ENCODE peak calls at places on chromosomes 5 and 9, in nine cellular contexts. U is omental fat pad; F is natural killer cell; J is activated T-cell treated with anti-CD3 and anti-CD28 coated beads, Interleukin-2, amount 50 U/mL, for 72 hours; Y is A549; M is left lung; D is Right ventricle myocardium superior; T is left cardiac atrium; O is stimulated activated effector memory CD8-positive, alpha-beta T cell treated with anti-CD3 and anti-CD28 coated beads, Interleukin-12 subunit alpha, Interleukin-12 subunit beta, amount 100 ng/mL, for 72 hours. L is an unnamed sample.

GRCh38 chr5:73321757-73322452 is 126.7 kb downstream of the FOXD1 start:
- ATAC-seq in U (no peak), F (no peak), J (no peak), Y (no peak), M (no peak), D (no peak), T (no peak), O (no peak), L (no peak)

GRCh38 chr9:136563646-136564321 is 17.9 kb upstream of the NOTCH1 start:
- ATAC-seq in U (no peak), F (peak), J (no peak), Y (no peak), M (peak), D (no peak), T (no peak), O (no peak), L (no peak)

GRCh38 chr5:68224561-68225187 is 9.1 kb downstream of the PIK3R1 start:
- ATAC-seq in U (no peak), F (no peak), J (no peak), Y (no peak), M (peak), D (no peak), T (peak), O (no peak), L (peak)

GRCh38 chr5:157130933-157131332 is 11.7 kb downstream of the MED7 start:
- ATAC-seq in U (no peak), F (no peak), J (no peak), Y (peak), M (peak), D (peak), T (no peak), O (no peak), L (no peak)

GRCh38 chr5:63401434-63402046 is 560.7 kb downstream of the HTR1A start:
- ATAC-seq in U (no peak), F (no peak), J (no peak), Y (peak), M (peak), D (no peak), T (no peak), O (no peak), L (no peak)

GRCh38 chr9:91187965-91188344 is 173.8 kb downstream of the AUH start:
- ATAC-seq in U (no peak), F (no peak), J (no peak), Y (no peak), M (no peak), D (peak), T (peak), O (no peak), L (peak)

GRCh38 chr5:117326997-117327396 is 752.4 kb upstream of the SEMA6A start:
- ATAC-seq in U (no peak), F (no peak), J (no peak), Y (no peak), M (no peak), D (no peak), T (no peak), O (no peak), L (peak)

GRCh38 chr9:3810231-3810630 is 284.4 kb upstream of the RFX3 start:
- ATAC-seq in U (no peak), F (no peak), J (no peak), Y (no peak), M (no peak), D (no peak), T (no peak), O (no peak), L (no peak)

GRCh38 chr5:125065114-125065513 is 318.7 kb upstream of the ZNF608 start:
- ATAC-seq in U (no peak), F (no peak), J (no peak), Y (no peak), M (no peak), D (no peak), T (no peak), O (no peak), L (no peak)

GRCh38 chr9:132502480-132502879 is 79.9 kb upstream of the BARHL1 start:
- ATAC-seq in U (no peak), F (no peak), J (no peak), Y (no peak), M (no peak), D (no peak), T (no peak), O (no peak), L (no peak)

L was measured in gastroesophageal sphincter.